ENCODE peak calls at places on chromosome 14, in five cellular contexts. H is BJ, P is A549, S is astrocyte, U is heart left ventricle. G is an unnamed sample.

GRCh38 chr14:50830932-50831703 is at the start of gene NIN:
- DNase-seq in H (no peak), P (peak; percentile 72), S (peak; percentile 58), U (peak; percentile 86), G (no peak)

GRCh38 chr14:77316872-77317271 is 3.8 kb downstream of the POMT2 start:
- DNase-seq in H (no peak), P (no peak), S (no peak), U (no peak), G (no peak)

GRCh38 chr14:104877066-104877805 is 12.2 kb downstream of the CEP170B start:
- DNase-seq in H (no peak), P (no peak), S (no peak), U (no peak), G (no peak)

GRCh38 chr14:91649930-91650329 is 82.0 kb downstream of the CATSPERB start:
- DNase-seq in H (no peak), P (peak; percentile 55), S (no peak), U (no peak), G (peak; percentile 45)

GRCh38 chr14:78997811-78998210 is 827.6 kb downstream of the NRXN3 start:
- DNase-seq in H (no peak), P (no peak), S (peak; percentile 35), U (no peak), G (peak; percentile 7)

GRCh38 chr14:80264698-80265097 is 53.4 kb upstream of the DIO2 start:
- DNase-seq in H (no peak), P (no peak), S (no peak), U (no peak), G (peak; percentile 80)

GRCh38 chr14:91204657-91205056 is 39.8 kb downstream of the GPR68 start:
- DNase-seq in H (no peak), P (no peak), S (no peak), U (no peak), G (no peak)

GRCh38 chr14:54086780-54087179 is 130.2 kb upstream of the BMP4 start:
- DNase-seq in H (no peak), P (no peak), S (peak; percentile 46), U (no peak), G (no peak)

GRCh38 chr14:54651649-54652048 is 84.7 kb downstream of the SAMD4A start:
- DNase-seq in H (no peak), P (peak; percentile 10), S (peak; percentile 42), U (no peak), G (no peak)

GRCh38 chr14:71328183-71328582 is 420.9 kb downstream of the PCNX1 start:
- DNase-seq in H (no peak), P (no peak), S (peak; percentile 29), U (no peak), G (no peak)

DNA sequence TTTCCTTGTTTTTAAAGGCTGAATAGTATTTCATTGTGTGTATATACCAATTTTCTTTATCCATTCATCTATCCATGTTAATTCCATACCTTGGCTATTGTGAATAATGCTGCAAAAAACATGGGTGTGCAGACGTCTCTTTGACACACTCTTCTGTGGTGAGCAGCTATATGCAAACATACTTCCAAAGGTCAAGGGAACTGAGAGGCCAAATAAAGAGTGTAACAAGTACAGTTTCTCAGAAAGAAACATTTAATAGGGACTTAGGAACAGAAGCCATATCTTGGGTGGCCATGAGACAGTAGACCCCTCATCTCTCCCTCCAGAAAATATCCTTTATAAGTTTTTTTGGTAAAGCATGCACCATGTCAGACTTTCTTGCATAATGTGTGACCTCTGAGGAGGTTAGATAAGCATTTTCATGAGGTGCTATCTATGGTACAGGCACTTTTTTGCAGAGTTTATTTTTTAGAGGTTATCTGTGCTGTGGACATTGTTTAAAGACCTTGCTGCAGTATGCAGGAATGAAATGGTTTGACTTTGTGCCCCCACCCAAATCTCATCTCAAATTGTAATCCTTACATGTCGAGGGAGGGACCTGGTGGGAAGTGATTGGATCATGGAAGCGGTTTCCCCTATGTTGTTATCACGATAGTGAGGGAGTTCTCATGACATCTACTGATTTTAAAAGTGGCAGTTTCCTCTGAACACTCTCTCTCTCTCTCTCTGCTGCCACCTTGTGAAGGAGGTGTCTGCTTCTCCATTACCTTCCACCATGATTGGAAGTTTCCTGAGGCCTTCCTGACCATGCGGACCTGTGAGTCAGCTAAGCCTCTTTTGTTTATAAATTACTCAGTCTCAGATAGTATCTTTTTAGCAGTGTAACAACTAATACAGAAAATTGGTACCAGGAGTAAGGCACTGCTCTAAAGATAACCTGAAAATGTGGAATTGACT is 1202.3 kb downstream of the GALC start:
- DNase-seq in H (no peak), P (no peak), S (no peak), U (no peak), G (no peak)
- TF ChIP-seq CTCF in H (no peak), P (no peak), S (no peak), U (no peak), G (no peak)

DNA sequence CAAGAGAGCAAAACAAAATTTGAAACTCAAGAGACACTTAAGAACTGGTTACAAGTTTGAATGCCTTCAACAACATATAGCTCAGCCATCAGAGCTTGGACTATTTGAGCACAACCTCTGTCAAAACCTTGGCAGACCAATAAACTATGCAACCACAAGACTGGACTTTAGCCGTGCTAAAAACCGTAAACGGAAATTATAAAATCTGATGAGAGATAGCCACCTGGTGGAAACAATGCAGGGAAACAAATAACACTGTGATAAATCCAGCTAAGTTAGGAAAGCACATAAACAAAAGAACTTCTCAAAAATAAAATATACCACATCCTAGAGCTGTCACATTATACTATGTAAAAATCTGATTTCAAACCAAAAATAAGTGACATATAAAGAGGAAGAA is 1074.2 kb upstream of the NOVA1 start:
- DNase-seq in H (no peak), P (no peak), S (peak; percentile 1), U (no peak), G (no peak)
- H3K4me3 ChIP-seq in H (no peak overlapping the region), P (no peak overlapping the region), S (no peak overlapping the region), U (no peak overlapping the region), G (no peak overlapping the region)

DNA sequence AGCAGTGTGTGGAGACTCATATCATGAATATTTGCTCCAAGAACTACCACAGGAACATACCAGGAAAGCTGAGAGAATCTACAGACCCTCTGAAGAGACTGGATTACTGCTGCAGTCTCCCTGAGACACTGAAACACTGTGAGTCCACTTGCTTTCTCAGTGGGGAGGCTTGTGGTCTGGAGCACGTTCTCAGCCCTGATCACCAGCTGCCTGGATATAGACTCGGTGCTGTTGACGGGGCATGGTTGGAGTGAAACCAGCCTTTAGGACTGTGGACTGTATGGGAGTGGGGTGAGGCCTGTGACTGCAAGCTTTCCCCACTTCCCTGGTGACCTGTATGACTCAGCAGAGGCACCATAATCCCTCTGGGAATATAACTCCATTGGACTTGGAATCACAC is 525.8 kb upstream of the FBXO33 start:
- DNase-seq in H (no peak), P (no peak), S (no peak), U (no peak), G (no peak)
- TF ChIP-seq CTCF in H (no peak), P (no peak), S (no peak), U (no peak), G (no peak)

DNA sequence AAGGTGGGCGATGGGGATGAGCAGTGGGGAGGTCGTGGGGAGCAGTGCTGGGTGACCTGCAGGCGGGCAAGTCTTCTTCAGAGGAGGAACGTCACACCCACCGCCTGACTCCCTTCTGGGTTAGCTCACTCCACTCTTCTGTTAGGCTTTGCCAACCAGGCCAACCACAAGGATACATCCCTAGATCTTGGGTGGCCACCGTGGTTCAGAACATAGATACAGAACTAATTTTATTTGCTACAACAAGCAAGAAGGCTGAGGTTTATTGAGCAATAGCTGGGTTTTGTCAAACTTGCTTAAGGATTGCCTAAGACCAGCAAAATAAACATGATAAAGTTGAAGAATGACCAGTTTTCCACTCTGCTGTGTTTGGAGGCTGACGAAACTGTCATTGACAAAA is 109.4 kb downstream of the DACT1 start:
- DNase-seq in H (peak; percentile 54), P (peak; percentile 64), S (peak; percentile 96), U (peak; percentile 38), G (no peak)
- H3K4me3 ChIP-seq in H (no peak overlapping the region), P (no peak overlapping the region), S (no peak overlapping the region), U (no peak overlapping the region), G (no peak overlapping the region)

GRCh38 chr14:52442602-52443001 is 109.7 kb downstream of the TXNDC16 start:
- DNase-seq in H (no peak), P (no peak), S (no peak), U (no peak), G (no peak)

GRCh38 chr14:52443506-52443905 is 108.8 kb downstream of the TXNDC16 start:
- DNase-seq in H (no peak), P (no peak), S (no peak), U (no peak), G (no peak)

GRCh38 chr14:52446355-52446754 is 106.0 kb downstream of the TXNDC16 start:
- DNase-seq in H (no peak), P (no peak), S (no peak), U (no peak), G (no peak)

GRCh38 chr14:52447236-52447635 is 105.1 kb downstream of the TXNDC16 start:
- DNase-seq in H (no peak), P (no peak), S (no peak), U (no peak), G (no peak)
- TF ChIP-seq CTCF in H (no peak), P (no peak), S (no peak), U (no peak), G (no peak)

GRCh38 chr14:68816943-68817430 is 24.1 kb upstream of the ZFP36L1 start:
- DNase-seq in H (no peak), P (no peak), S (no peak), U (no peak), G (no peak)

GRCh38 chr14:68816183-68816942 is 23.5 kb upstream of the ZFP36L1 start:
- DNase-seq in H (no peak), P (peak; percentile 92), S (peak; percentile 77), U (peak; percentile 95), G (no peak)

GRCh38 chr14:68813318-68813838 is 20.5 kb upstream of the ZFP36L1 start:
- DNase-seq in H (no peak), P (no peak), S (no peak), U (no peak), G (no peak)

GRCh38 chr14:68815288-68816182 is 22.7 kb upstream of the ZFP36L1 start:
- DNase-seq in H (no peak), P (no peak), S (no peak), U (no peak), G (no peak)

DNA sequence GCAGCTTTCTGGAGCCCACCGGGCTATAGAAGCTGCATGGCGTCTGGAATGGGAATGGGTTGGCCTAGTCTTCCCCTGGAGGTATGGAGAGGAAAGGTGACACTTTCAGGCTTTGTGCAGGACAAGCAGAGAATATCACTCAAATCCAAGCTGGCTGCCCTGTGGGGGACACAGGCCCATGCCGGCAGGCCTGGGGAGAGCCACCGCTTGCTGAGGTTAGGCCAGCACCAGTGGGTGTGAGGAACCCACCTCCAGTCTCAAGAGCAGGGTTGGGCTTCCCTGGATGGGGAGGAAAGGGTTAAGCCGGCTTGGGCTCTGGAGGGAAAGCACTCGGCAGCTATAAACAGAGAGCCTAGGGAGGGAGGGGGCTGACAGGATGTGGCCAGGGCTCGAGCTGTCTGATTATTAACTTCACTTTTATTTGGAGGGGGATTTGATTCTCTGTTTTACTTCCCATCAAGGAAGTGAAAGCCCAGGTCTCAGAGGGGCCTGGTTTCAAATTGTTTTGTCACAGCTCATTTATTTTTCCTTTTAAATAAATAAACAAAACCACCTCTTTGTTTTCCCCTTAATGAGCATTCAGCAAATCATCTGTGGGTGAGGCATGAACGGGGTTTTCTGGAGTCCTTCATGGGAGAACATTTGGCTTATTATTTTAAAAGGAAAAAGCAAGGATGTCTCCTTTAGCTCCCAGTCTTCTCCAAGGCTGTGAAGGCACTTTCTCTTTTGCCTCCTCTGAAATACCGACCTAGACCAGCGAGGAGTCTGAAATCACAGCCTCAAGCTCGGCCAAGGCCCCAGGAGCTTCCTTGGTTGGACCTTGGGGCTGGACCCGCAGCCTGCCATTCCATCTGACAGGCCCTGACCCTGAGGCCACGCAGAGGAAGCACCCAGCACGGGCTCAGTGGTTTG is 21.8 kb upstream of the ZFP36L1 start:
- DNase-seq in H (no peak), P (peak; percentile 78), S (peak; percentile 59), U (peak; percentile 65), G (no peak)
- H3K4me3 ChIP-seq in H (no peak overlapping the region), P (peak overlapping the region; percentile 1), S (peak overlapping the region; percentile 38), U (peak overlapping the region; percentile 4), G (no peak overlapping the region)

G was measured in LNCaP clone FGC.